ENCODE peak calls at places on chromosomes 3 and 15, in four cellular contexts. Y is mammary epithelial cell, Z is adrenal gland, U is body of pancreas. P is an unnamed sample. For H3K27me3, H3K4me1 and H3K36me3, the result is how much of the 10 kb centered on the place peaks cover.

GRCh38 chr3:124298951-124299350 is 307.0 kb upstream of the ROPN1 start:
- DNase-seq in Z (no peak), U (no peak), Y (no peak), P (no peak)

GRCh38 chr3:184688251-184688851 is 23.5 kb downstream of the MAGEF1 start:
- DNase-seq in Z (peak), U (no peak), Y (peak), P (no peak)

GRCh38 chr3:134641671-134642300 is 9.0 kb downstream of the KY start:
- DNase-seq in Y (no peak), U (no peak), Z (no peak), P (no peak)

GRCh38 chr15:65085990-65086679 is 9.6 kb downstream of the KBTBD13 start:
- DNase-seq in Z (no peak), Y (peak), U (no peak), P (no peak)

GRCh38 chr15:55915221-55915620 is 78.2 kb downstream of the NEDD4 start:
- DNase-seq in Z (no peak), Y (no peak), U (no peak), P (no peak)

GRCh38 chr3:48897401-48898376 is 993 bp downstream of the SLC25A20 start:
- DNase-seq in U (peak), Y (no peak), Z (no peak), P (no peak)

GRCh38 chr3:31180274-31180673 is 285.8 kb upstream of the GADL1 start:
- DNase-seq in Z (no peak), U (no peak), Y (no peak), P (no peak)

GRCh38 chr3:8660781-8661180 is 16.2 kb upstream of the SSUH2 start:
- DNase-seq in Z (no peak), U (no peak), Y (no peak), P (no peak)

GRCh38 chr3:190486201-190486865 is 27.6 kb upstream of the IL1RAP start:
- DNase-seq in U (no peak), Y (peak), Z (no peak), P (no peak)

GRCh38 chr3:12194209-12194608 is 35.5 kb upstream of the TIMP4 start:
- DNase-seq in U (no peak), Y (peak), Z (peak), P (no peak)

GRCh38 chr15:96247631-96248305 is 82.7 kb upstream of the NR2F2 start:
- DNase-seq in U (no peak), Z (no peak), Y (no peak), P (no peak)

GRCh38 chr15:97962263-97962662 is 1.8 kb downstream of the ARRDC4 start:
- DNase-seq in U (no peak), Y (no peak), Z (no peak), P (no peak)

GRCh38 chr3:156217674-156218352 is 97.4 kb downstream of the KCNAB1 start:
- DNase-seq in Y (peak), U (no peak), Z (no peak), P (no peak)

GRCh38 chr15:53987480-53987879 is 9.2 kb downstream of the UNC13C start:
- DNase-seq in U (no peak), Y (no peak), Z (no peak), P (no peak)

GRCh38 chr3:155497930-155498647 is 204.6 kb upstream of the STRIT1 start:
- DNase-seq in Y (peak), Z (no peak), U (no peak), P (no peak)

GRCh38 chr3:159266779-159267178 is 464.9 kb downstream of the MFSD1 start:
- DNase-seq in Z (no peak), U (no peak), Y (peak), P (no peak)

GRCh38 chr3:197793246-197793645 is 2.2 kb downstream of the LRCH3 start:
- DNase-seq in Y (peak), U (no peak), Z (no peak), P (no peak)

GRCh38 chr3:170225166-170225565 is 2.9 kb downstream of the PRKCI start:
- DNase-seq in Y (no peak), Z (no peak), U (no peak), P (no peak)

GRCh38 chr3:110799236-110799635 is 272.4 kb upstream of the NECTIN3 start:
- DNase-seq in Z (no peak), U (no peak), Y (peak), P (no peak)

GRCh38 chr3:112390783-112391641 is 58.1 kb downstream of the CD200 start:
- DNase-seq in Z (no peak), U (no peak), Y (peak), P (no peak)

GRCh38 chr3:59235221-59236012 is 185.6 kb upstream of the CFAP20DC start:
- DNase-seq in U (no peak), Z (no peak), Y (no peak), P (no peak)

GRCh38 chr3:16252988-16253387 is 11.8 kb downstream of the DPH3 start:
- DNase-seq in U (no peak), Z (no peak), Y (no peak), P (no peak)

GRCh38 chr15:20345401-20345958 is 196.1 kb downstream of the GOLGA6L6 start:
- DNase-seq in Y (no peak), U (no peak), Z (peak), P (no peak)

GRCh38 chr3:12201813-12202212 is 43.1 kb upstream of the TIMP4 start:
- DNase-seq in U (no peak), Y (no peak), Z (no peak), P (no peak)

GRCh38 chr3:90040554-90040953 is 933.1 kb downstream of the EPHA3 start:
- DNase-seq in Z (no peak), U (no peak), Y (no peak), P (no peak)

GRCh38 chr3:71083726-71084131 is 499.8 kb downstream of the FOXP1 start:
- DNase-seq in U (no peak), Z (no peak), Y (no peak), P (no peak)

GRCh38 chr3:155859859-155860258 is 5.6 kb upstream of the SLC33A1 start:
- DNase-seq in Z (no peak), Y (no peak), U (no peak), P (no peak)

GRCh38 chr3:136247436-136247835 is 2.7 kb upstream of the PCCB start:
- DNase-seq in U (no peak), Y (no peak), Z (no peak), P (no peak)

GRCh38 chr15:80999623-81000036 is 1.1 kb upstream of the TLNRD1 start:
- DNase-seq in U (peak), Z (no peak), Y (no peak), P (no peak)

GRCh38 chr3:133568294-133569014 is 5.0 kb upstream of the CDV3 start:
- DNase-seq in Y (peak), U (no peak), Z (peak), P (no peak)

GRCh38 chr15:85592148-85592547 is 202.6 kb downstream of the KLHL25 start:
- DNase-seq in U (no peak), Z (no peak), Y (peak), P (no peak)

GRCh38 chr15:66619152-66619903 is 53.5 kb upstream of the LCTL start:
- DNase-seq in U (peak), Z (peak), Y (peak), P (peak)

GRCh38 chr15:81297147-81297572 is 26.8 kb downstream of the STARD5 start:
- DNase-seq in Z (no peak), U (no peak), Y (peak), P (no peak)

DNA sequence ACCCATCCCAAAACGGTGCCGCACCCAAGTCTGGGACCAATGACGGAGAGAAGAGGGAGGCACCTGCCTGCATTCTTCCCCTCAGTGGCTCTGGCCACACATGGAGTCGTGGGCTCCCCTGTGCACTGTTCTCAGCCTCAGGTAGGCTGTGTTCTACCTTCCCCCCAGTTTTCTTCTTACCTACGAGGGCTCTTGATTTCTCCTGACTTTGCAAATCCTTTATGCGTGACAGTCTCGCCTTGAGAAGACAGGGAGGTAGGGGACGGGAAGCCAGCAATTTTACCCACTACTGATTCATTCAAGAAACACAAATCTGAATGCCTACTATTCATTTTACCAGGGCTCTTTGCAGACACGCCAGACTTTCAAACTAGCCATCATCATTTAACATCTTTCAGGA is 261.3 kb upstream of the NSMCE3 start:
- DNase-seq in U (no peak), Z (no peak), Y (no peak), P (no peak)
- H3K27me3 ChIP-seq in U (under half), Z (under half), Y (under half), P (under half)

GRCh38 chr15:74788716-74789151 is 6.9 kb downstream of the CSK start:
- DNase-seq in Y (no peak), U (no peak), Z (no peak), P (no peak)

GRCh38 chr15:74791007-74791406 is 9.1 kb downstream of the CSK start:
- DNase-seq in U (no peak), Y (no peak), Z (no peak), P (no peak)

GRCh38 chr15:74789171-74789627 is 7.3 kb downstream of the CSK start:
- DNase-seq in Z (no peak), U (no peak), Y (no peak), P (no peak)

GRCh38 chr15:74790080-74790916 is 8.4 kb downstream of the CSK start:
- DNase-seq in U (no peak), Z (peak), Y (no peak), P (no peak)

DNA sequence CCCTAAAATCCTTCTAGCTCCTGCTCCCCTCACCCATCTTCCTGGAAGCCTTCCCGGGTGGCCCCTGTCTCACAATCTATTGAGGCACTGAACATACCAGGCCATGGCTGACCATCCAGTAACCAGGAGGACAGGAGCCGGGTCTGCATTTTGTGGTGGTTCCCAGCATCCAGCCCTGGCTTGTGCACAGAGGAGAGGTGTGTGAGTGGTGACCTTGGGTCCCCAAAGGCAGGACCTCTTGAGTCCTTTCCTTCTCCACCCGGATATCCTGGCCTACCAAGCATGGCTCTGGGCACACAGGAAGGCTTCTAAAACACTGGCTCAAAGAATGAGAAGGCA is 7.8 kb downstream of the CSK start:
- DNase-seq in Y (no peak), U (no peak), Z (no peak), P (no peak)
- H3K4me1 ChIP-seq in Y (under half), U (under half), Z (under half), P (half or more)

GRCh38 chr15:62835762-62836161 is 206.8 kb upstream of the TPM1 start:
- DNase-seq in Z (no peak), U (no peak), Y (no peak), P (no peak)
- H3K36me3 ChIP-seq in Z (under half), U (under half), Y (under half), P (half or more)

GRCh38 chr15:68494573-68495105 is 62.7 kb upstream of the ITGA11 start:
- DNase-seq in U (no peak), Y (no peak), Z (no peak), P (no peak)

GRCh38 chr15:68493629-68494028 is 61.7 kb upstream of the ITGA11 start:
- DNase-seq in Z (no peak), Y (no peak), U (no peak), P (no peak)

GRCh38 chr15:68495981-68496705 is 64.2 kb upstream of the ITGA11 start:
- DNase-seq in Z (no peak), Y (no peak), U (no peak), P (no peak)

GRCh38 chr15:68497206-68497910 is 65.4 kb upstream of the ITGA11 start:
- DNase-seq in Z (no peak), Y (no peak), U (no peak), P (no peak)

DNA sequence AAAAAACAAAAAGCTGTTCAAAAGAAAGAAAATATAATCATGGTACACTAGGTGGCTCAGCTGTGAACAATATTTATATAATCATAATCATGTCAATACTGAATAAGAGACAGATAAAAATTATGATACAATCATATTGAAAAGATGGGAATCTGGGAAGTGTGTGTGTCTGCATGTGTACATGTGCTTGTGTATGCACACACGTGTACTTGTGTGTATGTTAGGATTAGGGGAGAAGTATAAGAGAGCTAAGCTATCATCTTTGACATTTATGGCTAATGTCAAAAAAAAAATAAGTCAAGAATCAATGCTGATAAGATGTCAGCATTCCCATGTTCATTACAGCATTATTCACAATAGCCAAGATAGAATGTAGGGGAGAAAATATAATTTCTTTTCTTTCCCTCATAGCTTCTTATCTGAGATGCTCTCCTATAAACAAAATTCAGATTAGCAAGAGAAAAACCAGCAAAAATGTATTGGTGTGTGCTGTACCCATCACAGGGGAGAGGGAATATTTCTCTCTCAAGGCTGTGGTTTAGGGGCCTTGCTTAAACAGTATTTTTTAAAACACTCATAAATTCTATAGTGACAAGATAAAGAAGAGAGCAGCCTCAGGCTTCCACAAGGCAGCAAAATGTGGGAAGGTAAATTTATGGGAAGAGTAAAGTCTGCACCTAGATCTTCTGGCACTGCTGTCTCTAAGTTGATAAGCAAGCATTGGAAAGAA is 63.4 kb upstream of the ITGA11 start:
- DNase-seq in U (no peak), Y (no peak), Z (no peak), P (no peak)
- H3K27me3 ChIP-seq in U (under half), Y (under half), Z (under half), P (under half)

DNA sequence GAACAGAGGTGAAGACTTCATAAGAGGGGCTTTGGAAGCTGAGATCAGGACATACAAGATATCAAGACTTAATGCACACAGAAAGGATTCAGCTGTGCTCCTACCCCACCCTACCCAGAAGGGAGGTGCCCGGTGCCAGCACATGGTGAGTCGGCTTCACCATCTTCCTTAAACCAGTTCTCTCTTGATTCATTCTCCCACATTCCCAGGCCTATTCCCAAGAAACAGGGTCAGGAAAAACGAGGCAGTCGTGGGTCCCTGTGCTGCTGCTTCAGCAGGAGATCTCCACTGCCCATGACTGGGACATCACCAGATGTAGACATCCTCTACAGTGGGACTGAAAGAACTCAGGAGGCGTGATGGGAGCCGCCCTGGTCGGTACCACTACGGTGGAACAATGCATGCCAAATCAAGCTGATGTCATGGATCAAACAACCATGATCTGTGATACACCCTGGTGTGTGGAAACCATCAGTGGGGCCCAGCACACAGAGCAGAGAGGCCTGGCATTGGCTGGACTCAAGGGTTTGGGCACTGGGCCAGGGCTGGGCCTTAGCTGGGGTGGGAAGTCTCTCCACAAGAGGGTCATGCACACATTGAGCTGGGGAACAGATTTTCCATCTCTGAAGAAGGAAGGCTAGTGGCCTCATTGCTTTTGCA is 41.9 kb downstream of the CCDC12 start:
- DNase-seq in U (no peak), Z (peak), Y (peak), P (no peak)
- H3K4me1 ChIP-seq in U (half or more), Z (half or more), Y (half or more), P (half or more)

GRCh38 chr3:47003461-47004368 is 24.2 kb downstream of the NBEAL2 start:
- DNase-seq in Y (no peak), Z (no peak), U (no peak), P (no peak)
- H3K36me3 ChIP-seq in Y (under half), Z (under half), U (under half), P (under half)

GRCh38 chr3:23051240-23052140 is 151.6 kb upstream of the UBE2E2 start:
- DNase-seq in U (no peak), Y (no peak), Z (no peak), P (no peak)
- H3K27me3 ChIP-seq in U (under half), Y (under half), Z (under half), P (under half)